ENCODE peak calls at places on chromosomes 1 and 21, in ten cellular contexts. Q is iPS DF 6.9, K is aorta, V is GM23248, T is astrocyte, J is PC-3, I is H9, L is esophagus squamous epithelium, O is ovary, Z is sigmoid colon. W is an unnamed sample. For H3K27me3, the result is how much of the 10 kb centered on the place peaks cover.

GRCh38 chr1:36408479-36408878 is 10.8 kb upstream of the LSM10 start:
- DNase-seq in Q (no peak), K (no peak), V (peak), T (peak), J (peak), I (no peak), L (no peak), O (no peak), Z (no peak), W (peak)

GRCh38 chr1:67711150-67711849 is 26.3 kb downstream of the GADD45A start:
- DNase-seq in Q (no peak), K (no peak), V (no peak), T (no peak), J (no peak), I (no peak), L (no peak), O (no peak), Z (no peak), W (no peak)

GRCh38 chr1:244413736-244414135 is 38.0 kb downstream of the ADSS2 start:
- DNase-seq in Q (no peak), K (no peak), V (no peak), T (no peak), J (peak), I (no peak), L (no peak), O (no peak), Z (no peak), W (peak)

GRCh38 chr1:10459185-10459584 is 9.4 kb downstream of the CORT start:
- DNase-seq in Q (no peak), K (no peak), V (peak), T (peak), J (peak), I (no peak), L (no peak), O (no peak), Z (no peak), W (peak)

GRCh38 chr1:156926175-156926574 is 5.7 kb downstream of the LRRC71 start:
- DNase-seq in Q (no peak), K (peak), V (peak), T (peak), J (peak), I (no peak), L (no peak), O (no peak), Z (no peak), W (peak)

GRCh38 chr1:60874703-60875102 is 207.7 kb upstream of the NFIA start:
- DNase-seq in Q (no peak), K (peak), V (peak), T (peak), J (peak), I (no peak), L (no peak), O (no peak), Z (no peak), W (peak)

GRCh38 chr1:93649231-93649630 is 32.4 kb downstream of the BCAR3 start:
- DNase-seq in Q (no peak), K (no peak), V (peak), T (peak), J (no peak), I (no peak), L (no peak), O (no peak), Z (no peak), W (no peak)

GRCh38 chr1:193408782-193409293 is 222.4 kb upstream of the B3GALT2 start:
- DNase-seq in Q (no peak), K (peak), V (peak), T (peak), J (no peak), I (no peak), L (no peak), O (peak), Z (peak), W (peak)

GRCh38 chr1:226100436-226101347 is 38.2 kb downstream of the H3-3A start:
- DNase-seq in Q (no peak), K (peak), V (peak), T (peak), J (peak), I (no peak), L (no peak), O (no peak), Z (no peak), W (peak)

GRCh38 chr21:42607525-42608102 is 45.8 kb upstream of the PDE9A start:
- DNase-seq in Q (no peak), K (no peak), V (no peak), T (no peak), J (no peak), I (no peak), L (no peak), O (no peak), Z (no peak), W (no peak)

GRCh38 chr1:19456915-19457554 is 28.3 kb downstream of the CAPZB start:
- DNase-seq in Q (no peak), K (no peak), V (no peak), T (peak), J (no peak), I (no peak), L (no peak), O (no peak), Z (no peak), W (no peak)

GRCh38 chr1:48341221-48341620 is 118.7 kb downstream of the SLC5A9 start:
- DNase-seq in Q (no peak), K (no peak), V (peak), T (peak), J (peak), I (no peak), L (no peak), O (no peak), Z (no peak), W (peak)

GRCh38 chr1:181134543-181135461 is 46.3 kb downstream of the IER5 start:
- DNase-seq in Q (no peak), K (peak), V (peak), T (peak), J (peak), I (no peak), L (no peak), O (no peak), Z (no peak), W (peak)

GRCh38 chr1:229640455-229640854 is 14.4 kb downstream of the URB2 start:
- DNase-seq in Q (no peak), K (no peak), V (no peak), T (no peak), J (no peak), I (no peak), L (no peak), O (no peak), Z (no peak), W (no peak)

GRCh38 chr1:61436491-61437120 is 288.3 kb downstream of the TM2D1 start:
- DNase-seq in Q (no peak), K (no peak), V (no peak), T (no peak), J (no peak), I (no peak), L (no peak), O (no peak), Z (no peak), W (peak)

GRCh38 chr21:38775733-38776132 is 30.0 kb upstream of the ETS2 start:
- DNase-seq in Q (no peak), K (no peak), V (no peak), T (no peak), J (no peak), I (no peak), L (no peak), O (no peak), Z (no peak), W (no peak)

GRCh38 chr1:26364956-26365355 is 7.6 kb downstream of the ZNF683 start:
- DNase-seq in Q (no peak), K (no peak), V (no peak), T (no peak), J (no peak), I (peak), L (no peak), O (no peak), Z (no peak), W (no peak)
- H3K27me3 ChIP-seq in Q (under half), K (under half), V (under half), T (under half), J (under half), I (under half), L (under half), O (under half), Z (half or more), W (under half)

GRCh38 chr1:208714356-208714755 is 470.2 kb upstream of the PLXNA2 start:
- DNase-seq in Q (no peak), K (no peak), V (no peak), T (no peak), J (no peak), I (no peak), L (no peak), O (no peak), Z (no peak), W (no peak)

GRCh38 chr1:208722592-208722991 is 478.4 kb upstream of the PLXNA2 start:
- DNase-seq in Q (no peak), K (no peak), V (no peak), T (no peak), J (no peak), I (no peak), L (no peak), O (no peak), Z (no peak), W (no peak)

GRCh38 chr1:208717490-208717889 is 473.3 kb upstream of the PLXNA2 start:
- DNase-seq in Q (no peak), K (no peak), V (no peak), T (no peak), J (no peak), I (no peak), L (no peak), O (no peak), Z (no peak), W (no peak)
- H3K27me3 ChIP-seq in Q (under half), K (under half), V (under half), T (under half), J (under half), I (under half), L (under half), O (under half), Z (under half), W (under half)

DNA sequence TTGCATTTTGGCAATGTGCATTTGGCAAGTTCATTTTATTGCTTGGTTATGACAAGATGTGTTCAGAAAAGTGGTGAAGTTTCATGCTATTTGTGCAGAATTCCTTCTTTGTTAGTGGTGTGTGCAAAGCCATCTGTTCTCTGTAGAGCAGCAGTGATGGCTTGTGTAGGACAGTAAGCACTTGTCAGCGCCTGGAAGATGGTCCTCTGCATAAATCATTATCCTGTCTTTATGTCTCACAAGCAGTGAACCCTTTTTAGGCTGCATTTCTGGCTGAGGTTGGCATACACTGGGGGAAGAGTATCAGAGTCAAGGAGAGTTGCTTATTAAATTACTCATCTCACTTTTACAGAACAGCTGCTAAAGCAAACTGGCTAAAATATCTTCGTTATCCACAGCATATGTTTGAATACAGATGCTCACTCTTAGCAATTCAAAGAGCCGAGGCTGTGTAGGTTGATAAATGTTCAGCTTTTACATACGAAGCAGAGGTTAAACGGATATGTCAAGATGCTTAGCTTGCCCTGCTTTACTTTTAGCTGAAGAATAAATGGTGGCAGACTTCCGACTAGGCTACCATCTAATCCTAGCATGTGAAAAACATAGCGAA is 54.6 kb upstream of the NCAM2 start:
- DNase-seq in Q (no peak), K (no peak), V (no peak), T (no peak), J (no peak), I (no peak), L (no peak), O (no peak), Z (no peak), W (no peak)
- H3K27me3 ChIP-seq in Q (under half), K (under half), V (under half), T (under half), J (under half), I (under half), L (under half), O (under half), Z (under half), W (under half)

DNA sequence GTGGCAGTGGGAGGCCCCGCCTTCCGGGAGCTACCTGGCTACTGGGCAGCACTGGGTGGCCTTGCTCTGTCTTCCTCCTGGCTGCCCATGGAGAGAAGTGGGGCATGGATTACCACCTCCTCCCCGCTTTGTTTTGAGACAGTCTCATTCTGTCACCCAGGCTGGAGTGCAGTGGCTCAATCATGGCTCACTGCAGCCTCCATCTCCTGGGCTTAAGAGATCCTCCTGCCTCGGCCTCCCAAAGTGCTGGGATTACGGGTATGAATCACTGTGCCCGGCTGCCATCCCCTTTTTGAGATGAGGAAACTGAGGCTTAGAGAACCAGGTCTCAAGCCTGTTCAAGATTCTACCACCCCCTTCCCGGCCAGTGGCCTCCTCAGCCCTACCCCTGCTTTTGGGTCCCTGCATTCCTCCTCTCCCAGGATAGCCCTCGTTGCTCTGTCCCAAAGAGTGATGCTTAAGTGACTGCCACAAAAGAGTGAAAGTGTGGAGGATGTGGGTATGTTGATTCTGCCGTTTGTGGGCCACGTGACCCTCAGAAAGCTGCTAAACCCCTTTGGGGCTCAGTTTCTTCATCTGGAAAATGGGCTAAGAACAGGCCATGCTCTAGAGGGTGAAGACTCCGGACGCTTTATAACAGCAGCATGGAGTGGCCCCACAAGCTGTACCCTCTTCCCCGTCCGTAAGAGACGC is 7.8 kb downstream of the HES3 start:
- DNase-seq in Q (no peak), K (no peak), V (no peak), T (no peak), J (no peak), I (no peak), L (no peak), O (no peak), Z (no peak), W (no peak)
- H3K27me3 ChIP-seq in Q (under half), K (under half), V (under half), T (under half), J (under half), I (under half), L (under half), O (under half), Z (half or more), W (under half)

GRCh38 chr1:26047278-26047874 is 1.5 kb upstream of the SLC30A2 start:
- DNase-seq in Q (no peak), K (no peak), V (no peak), T (no peak), J (no peak), I (no peak), L (no peak), O (no peak), Z (no peak), W (no peak)

GRCh38 chr1:26044971-26045711 is 777 bp downstream of the SLC30A2 start:
- DNase-seq in Q (no peak), K (no peak), V (no peak), T (no peak), J (no peak), I (peak), L (no peak), O (no peak), Z (no peak), W (no peak)

GRCh38 chr1:26044414-26044813 is 1.5 kb downstream of the SLC30A2 start:
- DNase-seq in Q (no peak), K (no peak), V (no peak), T (no peak), J (no peak), I (no peak), L (no peak), O (no peak), Z (no peak), W (no peak)

GRCh38 chr1:26045712-26046312 is at the start of gene SLC30A2:
- DNase-seq in Q (no peak), K (no peak), V (peak), T (no peak), J (no peak), I (peak), L (no peak), O (no peak), Z (no peak), W (no peak)

GRCh38 chr1:26046313-26047031 is 554 bp upstream of the SLC30A2 start:
- DNase-seq in Q (no peak), K (no peak), V (no peak), T (no peak), J (no peak), I (no peak), L (no peak), O (no peak), Z (no peak), W (no peak)
- H3K27me3 ChIP-seq in Q (under half), K (under half), V (half or more), T (half or more), J (under half), I (half or more), L (under half), O (under half), Z (half or more), W (under half)

DNA sequence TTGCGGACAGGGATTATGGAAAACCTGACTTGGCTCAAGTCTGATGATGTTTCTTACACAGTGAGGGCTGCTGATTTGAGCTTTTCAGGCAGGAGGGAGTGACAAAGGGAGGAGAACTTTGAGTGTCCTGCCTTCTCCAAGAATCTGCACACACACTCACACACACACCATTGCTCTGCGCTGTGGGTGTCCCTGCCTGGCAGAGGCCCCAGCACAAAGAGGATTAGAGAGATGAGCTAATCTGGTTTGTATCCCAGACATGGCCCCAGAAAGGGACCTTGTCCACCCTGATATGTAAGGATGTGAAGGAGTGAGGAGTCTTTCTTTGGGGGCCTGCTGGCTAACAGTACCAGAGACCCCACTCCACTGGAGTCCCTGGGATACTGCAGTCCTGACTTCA is 5.9 kb upstream of the WNT2B start:
- DNase-seq in Q (no peak), K (no peak), V (peak), T (no peak), J (no peak), I (no peak), L (no peak), O (no peak), Z (no peak), W (no peak)
- H3K27me3 ChIP-seq in Q (under half), K (under half), V (under half), T (half or more), J (under half), I (under half), L (under half), O (under half), Z (under half), W (under half)

DNA sequence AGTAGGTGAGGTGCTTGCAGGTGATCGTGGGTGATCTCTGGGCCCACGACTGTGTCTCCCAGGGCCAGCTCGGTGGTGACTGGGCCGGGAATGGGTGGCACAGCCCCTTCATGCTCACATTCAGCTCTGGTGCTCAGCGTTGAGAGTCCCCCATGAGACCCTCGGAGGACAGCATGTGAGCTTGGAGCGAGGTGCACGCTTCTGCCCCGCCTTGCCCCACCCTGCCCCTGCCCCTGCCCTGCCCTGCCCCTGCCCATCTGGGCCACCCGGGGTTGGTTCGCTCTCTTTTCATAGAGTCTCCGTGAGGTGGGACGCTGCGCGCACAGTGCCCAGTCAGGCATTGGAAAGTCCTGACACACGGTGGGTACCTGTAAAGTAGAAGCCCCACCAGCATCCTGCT is 75.3 kb upstream of the ACTL8 start:
- DNase-seq in Q (no peak), K (no peak), V (no peak), T (no peak), J (no peak), I (no peak), L (no peak), O (no peak), Z (no peak), W (no peak)
- H3K27me3 ChIP-seq in Q (under half), K (under half), V (under half), T (under half), J (under half), I (under half), L (under half), O (under half), Z (under half), W (under half)

GRCh38 chr1:24987875-24988559 is 57.9 kb upstream of the RUNX3 start:
- DNase-seq in Q (no peak), K (no peak), V (no peak), T (no peak), J (no peak), I (no peak), L (no peak), O (no peak), Z (no peak), W (no peak)
- H3K27me3 ChIP-seq in Q (under half), K (under half), V (under half), T (under half), J (under half), I (under half), L (under half), O (under half), Z (under half), W (under half)

GRCh38 chr1:39491146-39491921 is at the start of gene BMP8A:
- DNase-seq in Q (no peak), K (peak), V (peak), T (no peak), J (peak), I (peak), L (no peak), O (peak), Z (peak), W (no peak)

GRCh38 chr1:39497570-39497969 is 6.1 kb downstream of the BMP8A start:
- DNase-seq in Q (no peak), K (peak), V (no peak), T (no peak), J (no peak), I (no peak), L (no peak), O (no peak), Z (no peak), W (no peak)

GRCh38 chr1:39499668-39500067 is 8.2 kb downstream of the BMP8A start:
- DNase-seq in Q (no peak), K (peak), V (no peak), T (no peak), J (no peak), I (no peak), L (no peak), O (peak), Z (peak), W (no peak)

GRCh38 chr1:39490596-39491145 is 765 bp upstream of the BMP8A start:
- DNase-seq in Q (no peak), K (no peak), V (peak), T (no peak), J (no peak), I (peak), L (no peak), O (no peak), Z (no peak), W (no peak)

GRCh38 chr1:39494671-39495410 is 3.4 kb downstream of the BMP8A start:
- DNase-seq in Q (no peak), K (no peak), V (no peak), T (no peak), J (no peak), I (no peak), L (no peak), O (no peak), Z (no peak), W (no peak)
- H3K27me3 ChIP-seq in Q (under half), K (under half), V (under half), T (under half), J (under half), I (under half), L (under half), O (under half), Z (under half), W (under half)